ENCODE peak calls at places on chromosome 4, in seven cellular contexts. U is uterus, O is upper lobe of right lung, K is AG09309, P is prostate gland, Z is cardiac muscle cell, G is mammary epithelial cell. M is an unnamed sample.

GRCh38 chr4:6427439-6428090 is 44.8 kb downstream of the PPP2R2C start:
- DNase-seq in Z (no peak), K (no peak), G (no peak), O (no peak), P (no peak), U (no peak), M (no peak)

GRCh38 chr4:20612313-20612712 is 87.9 kb upstream of the PACRGL start:
- DNase-seq in G (peak), Z (no peak), U (no peak), K (no peak), O (no peak), P (no peak), M (no peak)

GRCh38 chr4:74112399-74113090 is 13.6 kb upstream of the CXCL2 start:
- DNase-seq in G (peak), K (no peak), Z (no peak), P (no peak), U (no peak), O (no peak), M (no peak)

GRCh38 chr4:104829761-104830160 is 316.9 kb upstream of the TET2 start:
- DNase-seq in Z (no peak), P (no peak), O (no peak), G (no peak), U (no peak), K (no peak), M (no peak)

GRCh38 chr4:21949073-21949457 is 493 bp upstream of the KCNIP4 start:
- DNase-seq in G (peak), O (peak), Z (peak), U (peak), K (no peak), P (no peak), M (no peak)

GRCh38 chr4:7353046-7353790 is 81.5 kb downstream of the PSAPL1 start:
- DNase-seq in O (peak), Z (no peak), U (no peak), G (no peak), P (no peak), K (no peak), M (no peak)

GRCh38 chr4:8722556-8722955 is 130.0 kb downstream of the CPZ start:
- DNase-seq in K (no peak), G (no peak), Z (no peak), O (no peak), U (no peak), P (no peak), M (no peak)

GRCh38 chr4:3702551-3703221 is 63.5 kb upstream of the ADRA2C start:
- DNase-seq in Z (no peak), P (no peak), K (no peak), U (no peak), G (no peak), O (peak), M (no peak)

GRCh38 chr4:57425610-57426009 is 315.4 kb upstream of the IGFBP7 start:
- DNase-seq in K (no peak), G (peak), U (no peak), O (no peak), Z (no peak), P (no peak), M (no peak)

GRCh38 chr4:71380721-71381120 is 41.9 kb downstream of the SLC4A4 start:
- DNase-seq in K (peak), G (no peak), Z (no peak), P (no peak), U (no peak), O (no peak), M (no peak)

GRCh38 chr4:189940178-189941004 is at the start of gene FRG1:
- DNase-seq in P (peak), U (peak), K (peak), O (peak), Z (peak), G (peak), M (peak)

GRCh38 chr4:52659722-52660261 is 691 bp upstream of the USP46 start:
- DNase-seq in P (peak), K (no peak), Z (peak), U (peak), G (peak), O (peak), M (no peak)

GRCh38 chr4:144787365-144788263 is 141.7 kb downstream of the HHIP start:
- DNase-seq in G (peak), K (peak), P (no peak), U (no peak), O (no peak), Z (peak), M (no peak)
- TF ChIP-seq CTCF in G (peak), K (peak), P (peak), U (peak), O (peak), Z (peak), M (peak)

GRCh38 chr4:77196866-77197265 is 39.9 kb downstream of the CCNG2 start:
- DNase-seq in O (no peak), P (no peak), K (no peak), G (no peak), U (no peak), Z (no peak), M (no peak)

GRCh38 chr4:77194989-77195388 is 38.0 kb downstream of the CCNG2 start:
- DNase-seq in U (no peak), O (no peak), Z (no peak), P (no peak), K (no peak), G (peak), M (no peak)

GRCh38 chr4:77193046-77193445 is 36.0 kb downstream of the CCNG2 start:
- DNase-seq in U (no peak), Z (no peak), O (no peak), G (no peak), K (no peak), P (no peak), M (no peak)

GRCh38 chr4:77194366-77194765 is 37.4 kb downstream of the CCNG2 start:
- DNase-seq in Z (no peak), P (no peak), G (no peak), O (no peak), K (no peak), U (no peak), M (no peak)

GRCh38 chr4:77193511-77194236 is 36.7 kb downstream of the CCNG2 start:
- DNase-seq in K (no peak), Z (no peak), P (no peak), O (peak), G (no peak), U (no peak), M (no peak)
- H3K4me3 ChIP-seq in K (no peak), Z (no peak), P (no peak), O (peak), G (no peak), U (no peak), M (no peak)

GRCh38 chr4:10192331-10192730 is 75.7 kb upstream of the WDR1 start:
- DNase-seq in P (no peak), G (peak), K (no peak), Z (no peak), U (no peak), O (no peak), M (no peak)
- TF ChIP-seq CTCF in P (no peak), G (peak), K (no peak), Z (no peak), U (no peak), O (no peak), M (no peak)

GRCh38 chr4:149825336-149825735 is 9.7 kb upstream of the IQCM start:
- DNase-seq in G (peak), Z (no peak), P (no peak), O (no peak), U (no peak), K (no peak), M (no peak)

GRCh38 chr4:149823770-149824221 is 8.2 kb upstream of the IQCM start:
- DNase-seq in G (peak), Z (no peak), U (no peak), P (no peak), K (peak), O (no peak), M (peak)
- H3K4me3 ChIP-seq in G (no peak), Z (no peak), U (no peak), P (no peak), K (no peak), O (no peak), M (peak)

GRCh38 chr4:2354127-2354526 is 64.3 kb downstream of the ZFYVE28 start:
- DNase-seq in K (no peak), P (no peak), O (no peak), G (no peak), U (peak), Z (no peak), M (no peak)
- TF ChIP-seq CTCF in K (peak), P (peak), O (peak), G (peak), U (peak), Z (peak), M (peak)

DNA sequence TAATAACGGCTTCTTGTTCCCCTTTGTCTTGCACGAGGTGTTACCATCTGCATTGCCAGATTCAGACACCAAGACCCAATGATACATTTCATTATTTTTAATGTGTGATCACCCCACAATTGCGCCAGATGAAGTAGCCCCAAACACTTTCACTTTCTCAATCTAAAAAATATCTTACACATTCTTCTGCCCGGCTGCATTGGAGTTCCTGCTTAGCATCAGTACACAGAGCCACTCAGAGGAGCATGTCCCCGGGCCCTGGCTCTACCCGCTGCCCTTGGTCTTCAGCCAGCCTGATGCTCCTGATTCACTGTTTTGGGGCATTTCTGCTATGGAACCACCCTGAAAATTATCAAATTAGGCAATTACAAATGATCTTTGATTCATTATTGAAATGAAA is 66.0 kb upstream of the TENM3 start:
- DNase-seq in O (no peak), Z (no peak), K (no peak), P (no peak), G (no peak), U (no peak), M (no peak)
- H3K4me3 ChIP-seq in O (no peak), Z (no peak), K (no peak), P (no peak), G (no peak), U (no peak), M (no peak)

GRCh38 chr4:185540487-185541125 is 5.3 kb upstream of the PDLIM3 start:
- DNase-seq in U (no peak), G (no peak), K (no peak), O (no peak), P (no peak), Z (no peak), M (no peak)
- TF ChIP-seq CTCF in U (no peak), G (no peak), K (no peak), O (no peak), P (no peak), Z (no peak), M (no peak)

DNA sequence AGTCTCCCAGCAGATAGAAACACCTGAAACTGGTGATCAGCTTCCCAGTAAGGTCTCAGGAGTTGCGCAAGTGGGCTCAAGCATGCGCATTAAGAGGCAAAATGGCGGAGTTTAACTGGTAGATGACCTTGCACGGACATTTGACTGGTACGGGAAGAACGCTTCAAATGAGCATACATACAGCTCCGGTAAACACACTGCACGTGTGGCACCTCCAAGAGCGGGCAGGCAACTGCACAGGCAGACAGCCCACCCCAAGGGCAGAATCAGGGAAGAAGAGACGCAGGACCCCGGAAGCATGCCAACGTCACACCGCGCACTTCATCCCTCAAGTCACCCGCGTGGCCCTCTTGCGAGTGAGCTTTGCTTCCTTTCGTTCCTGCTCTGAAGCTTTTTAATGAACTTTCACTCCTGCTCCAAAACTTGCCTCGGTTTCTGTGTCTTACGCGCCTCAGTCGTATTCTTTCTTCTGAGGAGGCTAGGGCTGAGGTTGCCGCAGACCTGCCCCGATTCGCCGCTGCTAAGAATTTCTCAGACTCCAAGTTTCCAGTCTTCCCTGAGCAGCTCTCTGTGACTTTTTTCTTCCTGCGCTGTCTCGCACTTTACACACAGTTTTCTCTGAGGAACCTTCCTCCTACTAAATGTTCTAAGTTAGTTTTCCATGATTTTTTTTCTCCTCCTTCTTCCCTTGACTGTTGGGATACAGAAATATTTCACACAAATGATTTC is 180.7 kb upstream of the ZFP42 start:
- DNase-seq in U (no peak), K (no peak), O (peak), Z (no peak), P (no peak), G (no peak), M (no peak)
- H3K4me3 ChIP-seq in U (no peak), K (no peak), O (peak), Z (no peak), P (peak), G (no peak), M (peak)

GRCh38 chr4:87502580-87503238 is 26.5 kb downstream of the SPARCL1 start:
- DNase-seq in U (no peak), G (peak), P (peak), O (no peak), Z (no peak), K (no peak), M (peak)

GRCh38 chr4:87511500-87511899 is 17.7 kb downstream of the SPARCL1 start:
- DNase-seq in Z (no peak), O (no peak), P (no peak), K (no peak), G (no peak), U (no peak), M (no peak)

GRCh38 chr4:87506974-87507701 is 22.0 kb downstream of the SPARCL1 start:
- DNase-seq in P (no peak), Z (no peak), O (no peak), K (peak), G (peak), U (no peak), M (peak)

GRCh38 chr4:87510747-87511146 is 18.4 kb downstream of the SPARCL1 start:
- DNase-seq in Z (no peak), K (no peak), O (no peak), G (no peak), P (no peak), U (no peak), M (no peak)

GRCh38 chr4:87505862-87506261 is 23.3 kb downstream of the SPARCL1 start:
- DNase-seq in K (no peak), G (no peak), P (no peak), O (no peak), Z (no peak), U (no peak), M (no peak)
- TF ChIP-seq CTCF in K (no peak), G (no peak), P (no peak), O (no peak), Z (peak), U (no peak), M (peak)

GRCh38 chr4:24672871-24673270 is 88.5 kb upstream of the DHX15 start:
- DNase-seq in P (no peak), K (no peak), Z (no peak), O (no peak), G (no peak), U (no peak), M (no peak)
- H3K4me3 ChIP-seq in P (no peak), K (no peak), Z (no peak), O (no peak), G (no peak), U (no peak), M (no peak)